ENCODE peak calls at places on chromosomes 2 and 18, in nine cellular contexts. F is A549, H is SK-N-SH, Z is GM12878, T is WTC11, C is endothelial cell of umbilical vein, I is HepG2, M is H1, L is HCT116. O is an unnamed sample.

GRCh38 chr18:76448262-76449109 is 46.6 kb downstream of the ZNF516 start:
- DNase-seq in F (no peak), H (no peak), Z (no peak), T (no peak), C (no peak), I (no peak), M (no peak), L (no peak), O (peak; percentile 61)

GRCh38 chr2:231807020-231807419 is 20.8 kb downstream of the COPS7B start:
- DNase-seq in F (no peak), H (no peak), Z (no peak), T (no peak), C (no peak), I (no peak), M (no peak), L (no peak), O (no peak)

GRCh38 chr2:171830039-171830438 is 64.0 kb downstream of the SLC25A12 start:
- DNase-seq in F (no peak), H (no peak), Z (no peak), T (no peak), C (no peak), I (no peak), M (no peak), L (no peak), O (no peak)

GRCh38 chr2:20069756-20070155 is 18.3 kb upstream of the LAPTM4A start:
- DNase-seq in F (no peak), H (no peak), Z (no peak), T (no peak), C (no peak), I (no peak), M (no peak), L (no peak), O (no peak)

GRCh38 chr2:121804997-121805766 is 49.7 kb downstream of the TSN start:
- DNase-seq in F (no peak), H (no peak), Z (no peak), T (no peak), C (no peak), I (no peak), M (no peak), L (no peak), O (no peak)

GRCh38 chr2:173126819-173127218 is 51.2 kb downstream of the MAP3K20 start:
- DNase-seq in F (no peak), H (no peak), Z (no peak), T (no peak), C (no peak), I (no peak), M (no peak), L (no peak), O (peak; percentile 85)

GRCh38 chr2:26584656-26585055 is 56.5 kb downstream of the CIB4 start:
- DNase-seq in F (no peak), H (peak; percentile 23), Z (no peak), T (peak; percentile 2), C (no peak), I (no peak), M (no peak), L (no peak), O (no peak)

GRCh38 chr18:74868461-74868860 is 270.8 kb downstream of the ZNF407 start:
- DNase-seq in F (no peak), H (no peak), Z (no peak), T (peak; percentile 30), C (no peak), I (no peak), M (no peak), L (no peak), O (no peak)

GRCh38 chr18:62183578-62184195 is 3.2 kb downstream of the PIGN start:
- DNase-seq in F (peak; percentile 13), H (peak; percentile 30), Z (no peak), T (no peak), C (peak; percentile 79), I (peak; percentile 44), M (no peak), L (peak; percentile 55), O (peak; percentile 63)

GRCh38 chr2:26471278-26471677 is 6.6 kb downstream of the OTOF start:
- DNase-seq in F (no peak), H (no peak), Z (no peak), T (no peak), C (no peak), I (no peak), M (no peak), L (no peak), O (no peak)

GRCh38 chr2:216829533-216829932 is 30.3 kb downstream of the TNP1 start:
- DNase-seq in F (no peak), H (no peak), Z (no peak), T (no peak), C (no peak), I (no peak), M (no peak), L (no peak), O (no peak)

GRCh38 chr2:239947361-239948045 is 77.6 kb downstream of the NDUFA10 start:
- DNase-seq in F (no peak), H (no peak), Z (no peak), T (no peak), C (no peak), I (no peak), M (no peak), L (no peak), O (peak; percentile 47)

GRCh38 chr18:70132999-70133398 is 72.5 kb downstream of the RTTN start:
- DNase-seq in F (no peak), H (no peak), Z (no peak), T (no peak), C (peak; percentile 83), I (peak; percentile 10), M (no peak), L (no peak), O (no peak)

GRCh38 chr18:8895987-8896619 is 190.7 kb downstream of the MTCL1 start:
- DNase-seq in F (no peak), H (no peak), Z (no peak), T (no peak), C (no peak), I (no peak), M (no peak), L (no peak), O (no peak)

GRCh38 chr2:209663149-209663548 is 108.5 kb upstream of the UNC80 start:
- DNase-seq in F (no peak), H (peak; percentile 70), Z (no peak), T (no peak), C (peak; percentile 47), I (no peak), M (no peak), L (no peak), O (peak; percentile 7)

GRCh38 chr2:234677758-234678538 is 181.1 kb upstream of the ARL4C start:
- DNase-seq in F (peak; percentile 21), H (no peak), Z (no peak), T (no peak), C (no peak), I (peak; percentile 46), M (no peak), L (no peak), O (no peak)
- TF ChIP-seq MAX in F (peak; percentile 42), H (no peak), Z (no peak), T (no peak), C (no peak), I (no peak), M (no peak), L (no peak), O (no peak)

DNA sequence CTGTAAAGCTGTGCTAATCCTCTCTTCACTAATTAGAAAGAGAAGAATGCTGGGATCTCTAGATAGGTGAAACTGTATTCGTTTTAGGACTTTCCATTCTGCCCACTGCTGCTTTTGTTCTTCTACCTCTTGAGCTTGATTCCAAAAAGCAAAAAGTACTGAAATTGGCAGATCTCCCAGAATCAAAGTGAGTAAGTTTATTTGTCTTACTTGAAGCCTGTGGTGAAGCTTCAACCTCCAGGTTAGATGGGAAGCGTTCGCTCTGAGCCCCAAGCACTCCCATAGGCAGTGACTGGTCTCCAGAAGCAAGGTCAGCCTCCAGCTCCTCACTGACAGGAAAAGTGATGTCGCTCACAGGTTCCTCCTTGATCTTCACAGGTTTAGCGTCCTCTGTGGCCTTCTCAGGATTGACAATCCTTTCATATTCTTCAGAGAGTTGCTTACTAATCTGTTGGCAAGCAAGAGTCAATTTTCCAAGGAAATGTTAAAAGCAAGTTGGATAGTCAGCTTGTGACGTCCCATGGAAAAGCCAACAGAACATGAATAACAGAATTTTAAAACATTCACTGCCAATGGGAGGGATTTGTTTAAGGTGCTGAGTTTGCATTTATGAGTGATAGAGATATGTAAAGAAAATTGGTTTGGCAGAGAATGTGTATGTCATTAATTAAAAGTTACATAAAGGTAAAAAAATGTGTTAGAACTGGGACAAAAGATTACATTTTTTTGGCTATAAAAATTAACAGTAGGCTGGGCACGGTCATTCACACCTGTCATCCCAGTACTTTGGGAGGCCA is 8.1 kb downstream of the SUPT7L start:
- DNase-seq in F (no peak), H (no peak), Z (no peak), T (no peak), C (peak; percentile 8), I (no peak), M (no peak), L (no peak), O (no peak)
- TF ChIP-seq MAX in F (no peak), H (no peak), Z (no peak), T (no peak), C (no peak), I (no peak), M (no peak), L (no peak), O (no peak)

DNA sequence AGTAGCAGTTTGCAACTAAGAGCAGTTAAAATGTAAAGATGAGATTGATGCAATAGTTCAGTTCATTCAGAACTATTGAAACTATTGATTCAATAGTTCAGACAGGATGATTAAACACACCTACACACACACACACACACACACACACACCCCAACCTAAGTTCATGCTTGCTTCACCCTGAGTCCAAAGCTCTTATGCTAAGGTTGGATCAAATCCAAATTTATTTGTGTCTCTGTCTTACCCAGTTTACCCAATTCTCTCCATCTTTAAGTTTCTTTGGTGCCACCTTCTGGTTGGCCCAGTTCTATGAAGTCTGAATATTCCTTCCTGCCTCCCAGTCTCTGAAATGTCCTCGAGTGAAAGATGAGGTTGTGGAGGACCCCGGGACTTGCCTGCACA is 5.1 kb downstream of the SERPINB8 start:
- DNase-seq in F (no peak), H (no peak), Z (no peak), T (no peak), C (peak; percentile 39), I (peak; percentile 20), M (no peak), L (peak; percentile 21), O (peak; percentile 47)
- TF ChIP-seq MAX in F (no peak), H (no peak), Z (no peak), T (no peak), C (no peak), I (no peak), M (no peak), L (no peak), O (no peak)

GRCh38 chr2:101418704-101419663 is 31.7 kb upstream of the CREG2 start:
- DNase-seq in F (peak; percentile 53), H (peak; percentile 69), Z (no peak), T (peak; percentile 47), C (peak; percentile 69), I (peak; percentile 71), M (peak; percentile 53), L (peak; percentile 49), O (peak; percentile 78)
- TF ChIP-seq MAX in F (no peak), H (no peak), Z (no peak), T (no peak), C (no peak), I (no peak), M (no peak), L (no peak), O (no peak)

GRCh38 chr2:236670235-236670620 is 100.6 kb downstream of the ACKR3 start:
- DNase-seq in F (no peak), H (no peak), Z (no peak), T (no peak), C (no peak), I (no peak), M (no peak), L (no peak), O (no peak)
- TF ChIP-seq MAX in F (no peak), H (no peak), Z (no peak), T (no peak), C (no peak), I (no peak), M (no peak), L (no peak), O (no peak)

O was measured in NB4.